ENCODE peak calls at places on chromosomes 2 and 18, in eight cellular contexts. V, T, Q, C, X, A, K and G are unnamed samples.

GRCh38 chr2:191014653-191015020 is 666 bp upstream of the STAT1 start:
- DNase-seq in V (no peak), T (no peak), Q (peak), C (no peak), X (no peak), A (no peak), K (no peak), G (no peak)

GRCh38 chr2:18987592-18988073 is 370.8 kb downstream of the OSR1 start:
- DNase-seq in V (no peak), T (peak), Q (no peak), C (peak), X (peak), A (peak), K (peak), G (no peak)

GRCh38 chr2:175539122-175539521 is 357.6 kb upstream of the ATP5MC3 start:
- DNase-seq in V (no peak), T (no peak), Q (no peak), C (no peak), X (no peak), A (no peak), K (no peak), G (no peak)

GRCh38 chr2:96618599-96619283 is 19.4 kb downstream of the KANSL3 start:
- DNase-seq in V (no peak), T (no peak), Q (no peak), C (peak), X (peak), A (no peak), K (no peak), G (no peak)

GRCh38 chr2:7880561-7880960 is 801.3 kb upstream of the ID2 start:
- DNase-seq in V (no peak), T (no peak), Q (peak), C (no peak), X (peak), A (no peak), K (no peak), G (no peak)

GRCh38 chr2:9809064-9809356 is 34.3 kb upstream of the TAF1B start:
- DNase-seq in V (no peak), T (no peak), Q (no peak), C (no peak), X (no peak), A (no peak), K (no peak), G (no peak)

GRCh38 chr2:234060236-234060635 is 9.7 kb downstream of the SPP2 start:
- DNase-seq in V (no peak), T (no peak), Q (peak), C (no peak), X (no peak), A (no peak), K (no peak), G (no peak)

GRCh38 chr2:203740741-203741363 is 34.4 kb downstream of the CD28 start:
- DNase-seq in V (no peak), T (no peak), Q (no peak), C (no peak), X (peak), A (no peak), K (peak), G (no peak)

GRCh38 chr2:227706859-227707258 is 11.0 kb downstream of the SLC19A3 start:
- DNase-seq in V (no peak), T (no peak), Q (no peak), C (no peak), X (no peak), A (no peak), K (no peak), G (no peak)

GRCh38 chr2:181751266-181752030 is 71.1 kb upstream of the NEUROD1 start:
- DNase-seq in V (no peak), T (no peak), Q (no peak), C (no peak), X (no peak), A (no peak), K (no peak), G (no peak)

GRCh38 chr2:16314691-16315457 is 350.8 kb downstream of the CYRIA start:
- DNase-seq in V (no peak), T (no peak), Q (no peak), C (no peak), X (no peak), A (no peak), K (no peak), G (no peak)

GRCh38 chr18:72283148-72283925 is 260.8 kb downstream of the CBLN2 start:
- DNase-seq in V (no peak), T (no peak), Q (no peak), C (no peak), X (no peak), A (no peak), K (no peak), G (no peak)

GRCh38 chr2:216596234-216596985 is 36.8 kb upstream of the IGFBP2 start:
- DNase-seq in V (no peak), T (peak), Q (peak), C (no peak), X (peak), A (no peak), K (peak), G (no peak)

GRCh38 chr2:86049529-86049928 is 56.2 kb downstream of the POLR1A start:
- DNase-seq in V (no peak), T (no peak), Q (no peak), C (no peak), X (no peak), A (no peak), K (no peak), G (no peak)

GRCh38 chr18:76353046-76353445 is 142.0 kb downstream of the ZNF516 start:
- DNase-seq in V (no peak), T (no peak), Q (no peak), C (no peak), X (no peak), A (no peak), K (no peak), G (no peak)

GRCh38 chr2:120983344-120983743 is 247.7 kb downstream of the GLI2 start:
- DNase-seq in V (no peak), T (no peak), Q (peak), C (no peak), X (no peak), A (peak), K (peak), G (no peak)

GRCh38 chr18:52394602-52395001 is 54.6 kb downstream of the DCC start:
- DNase-seq in V (no peak), T (no peak), Q (no peak), C (no peak), X (no peak), A (no peak), K (no peak), G (no peak)

GRCh38 chr18:37721544-37722302 is 156.1 kb upstream of the CELF4 start:
- DNase-seq in V (no peak), T (no peak), Q (no peak), C (no peak), X (no peak), A (no peak), K (no peak), G (no peak)

GRCh38 chr2:220192994-220193753 is 565.7 kb downstream of the SLC4A3 start:
- DNase-seq in V (no peak), T (no peak), Q (no peak), C (no peak), X (no peak), A (no peak), K (peak), G (no peak)

GRCh38 chr18:74197705-74198341 is 49.5 kb downstream of the TIMM21 start:
- DNase-seq in V (peak), T (no peak), Q (no peak), C (no peak), X (no peak), A (no peak), K (no peak), G (no peak)

GRCh38 chr2:44869761-44870160 is 71.7 kb upstream of the SIX3 start:
- DNase-seq in V (no peak), T (no peak), Q (no peak), C (no peak), X (no peak), A (no peak), K (no peak), G (no peak)

GRCh38 chr2:46134531-46135229 is 162.5 kb upstream of the EPAS1 start:
- DNase-seq in V (no peak), T (peak), Q (no peak), C (no peak), X (peak), A (no peak), K (peak), G (no peak)

GRCh38 chr2:85843543-85843942 is 45.2 kb downstream of the ST3GAL5 start:
- DNase-seq in V (no peak), T (no peak), Q (no peak), C (no peak), X (no peak), A (no peak), K (peak), G (no peak)

GRCh38 chr2:233331536-233331935 is 22.8 kb upstream of the DGKD start:
- DNase-seq in V (peak), T (peak), Q (no peak), C (peak), X (no peak), A (peak), K (no peak), G (peak)

GRCh38 chr2:181183878-181184553 is 203.6 kb downstream of the UBE2E3 start:
- DNase-seq in V (peak), T (no peak), Q (peak), C (no peak), X (peak), A (no peak), K (no peak), G (peak)

GRCh38 chr2:15271941-15272340 is 289.2 kb downstream of the NBAS start:
- DNase-seq in V (no peak), T (no peak), Q (no peak), C (no peak), X (peak), A (no peak), K (no peak), G (no peak)

GRCh38 chr2:121489944-121490585 is 40.6 kb upstream of the RNU4ATAC start:
- DNase-seq in V (no peak), T (no peak), Q (peak), C (no peak), X (peak), A (no peak), K (no peak), G (no peak)

GRCh38 chr2:58620127-58620526 is 379.0 kb upstream of the FANCL start:
- DNase-seq in V (no peak), T (no peak), Q (no peak), C (no peak), X (peak), A (no peak), K (no peak), G (no peak)

GRCh38 chr2:169767243-169767888 is 31.3 kb upstream of the SSB start:
- DNase-seq in V (peak), T (peak), Q (peak), C (peak), X (peak), A (peak), K (peak), G (peak)